ENCODE peak calls at places on chromosomes 11 and 22, in nine cellular contexts. One of them, this sample, is unnamed.

GRCh38 chr11:69423181-69423580 is 58.3 kb upstream of the LINC01488 start:
- DNase-seq in CD8-positive, alpha-beta T cell: no peak
- DNase-seq in PC-9: no peak
- DNase-seq in cardiac fibroblast: no peak
- DNase-seq in IMR-90: no peak
- DNase-seq in pancreas: no peak
- DNase-seq in A549: no peak
- DNase-seq in mucosa of descending colon: no peak
- DNase-seq in neural progenitor cell: no peak
- DNase-seq in this sample: no peak

GRCh38 chr11:134679592-134679991 is 267.6 kb upstream of the B3GAT1 start:
- DNase-seq in cardiac fibroblast: no peak
- DNase-seq in CD8-positive, alpha-beta T cell: no peak
- DNase-seq in PC-9: no peak
- DNase-seq in pancreas: no peak
- DNase-seq in neural progenitor cell: no peak
- DNase-seq in mucosa of descending colon: no peak
- DNase-seq in A549: no peak
- DNase-seq in IMR-90: no peak
- DNase-seq in this sample: no peak

GRCh38 chr11:112693781-112694180 is 267.4 kb upstream of the NCAM1 start:
- DNase-seq in CD8-positive, alpha-beta T cell: no peak
- DNase-seq in IMR-90: no peak
- DNase-seq in A549: no peak
- DNase-seq in cardiac fibroblast: no peak
- DNase-seq in PC-9: no peak
- DNase-seq in mucosa of descending colon: no peak
- DNase-seq in pancreas: no peak
- DNase-seq in neural progenitor cell: no peak
- DNase-seq in this sample: no peak

GRCh38 chr11:1267441-1268100 is 41.9 kb downstream of the TOLLIP start:
- DNase-seq in PC-9: no peak
- DNase-seq in pancreas: peak; percentile 61
- DNase-seq in neural progenitor cell: no peak
- DNase-seq in A549: no peak
- DNase-seq in CD8-positive, alpha-beta T cell: no peak
- DNase-seq in cardiac fibroblast: peak; percentile 11
- DNase-seq in IMR-90: no peak
- DNase-seq in mucosa of descending colon: no peak
- DNase-seq in this sample: no peak

GRCh38 chr11:117424781-117425180 is 97.1 kb downstream of the CEP164 start:
- DNase-seq in mucosa of descending colon: no peak
- DNase-seq in IMR-90: no peak
- DNase-seq in neural progenitor cell: no peak
- DNase-seq in CD8-positive, alpha-beta T cell: no peak
- DNase-seq in A549: no peak
- DNase-seq in cardiac fibroblast: peak; percentile 84
- DNase-seq in PC-9: no peak
- DNase-seq in pancreas: no peak
- DNase-seq in this sample: no peak

GRCh38 chr11:73393011-73393380 is 16.8 kb downstream of the RELT start:
- DNase-seq in neural progenitor cell: no peak
- DNase-seq in PC-9: no peak
- DNase-seq in pancreas: no peak
- DNase-seq in A549: no peak
- DNase-seq in mucosa of descending colon: peak; percentile 17
- DNase-seq in cardiac fibroblast: peak; percentile 40
- DNase-seq in IMR-90: no peak
- DNase-seq in CD8-positive, alpha-beta T cell: no peak
- DNase-seq in this sample: no peak

GRCh38 chr11:108432783-108433182 is 34.5 kb downstream of the C11orf65 start:
- DNase-seq in pancreas: no peak
- DNase-seq in neural progenitor cell: no peak
- DNase-seq in IMR-90: peak; percentile 42
- DNase-seq in A549: no peak
- DNase-seq in mucosa of descending colon: no peak
- DNase-seq in CD8-positive, alpha-beta T cell: no peak
- DNase-seq in cardiac fibroblast: no peak
- DNase-seq in PC-9: no peak
- DNase-seq in this sample: no peak

GRCh38 chr11:42407379-42407778 is 904.4 kb upstream of the API5 start:
- DNase-seq in cardiac fibroblast: peak; percentile 18
- DNase-seq in A549: no peak
- DNase-seq in neural progenitor cell: peak; percentile 99
- DNase-seq in CD8-positive, alpha-beta T cell: no peak
- DNase-seq in mucosa of descending colon: no peak
- DNase-seq in pancreas: no peak
- DNase-seq in IMR-90: no peak
- DNase-seq in PC-9: no peak
- DNase-seq in this sample: no peak

GRCh38 chr22:18118345-18118915 is 7.8 kb downstream of the TUBA8 start:
- DNase-seq in A549: no peak
- DNase-seq in PC-9: no peak
- DNase-seq in neural progenitor cell: no peak
- DNase-seq in pancreas: no peak
- DNase-seq in IMR-90: no peak
- DNase-seq in cardiac fibroblast: no peak
- DNase-seq in mucosa of descending colon: no peak
- DNase-seq in CD8-positive, alpha-beta T cell: no peak
- DNase-seq in this sample: no peak

GRCh38 chr11:16881074-16881709 is 133.0 kb downstream of the PLEKHA7 start:
- DNase-seq in IMR-90: peak; percentile 13
- DNase-seq in cardiac fibroblast: peak; percentile 64
- DNase-seq in A549: no peak
- DNase-seq in PC-9: peak; percentile 53
- DNase-seq in pancreas: peak; percentile 71
- DNase-seq in CD8-positive, alpha-beta T cell: no peak
- DNase-seq in mucosa of descending colon: no peak
- DNase-seq in neural progenitor cell: peak; percentile 62
- DNase-seq in this sample: no peak

DNA sequence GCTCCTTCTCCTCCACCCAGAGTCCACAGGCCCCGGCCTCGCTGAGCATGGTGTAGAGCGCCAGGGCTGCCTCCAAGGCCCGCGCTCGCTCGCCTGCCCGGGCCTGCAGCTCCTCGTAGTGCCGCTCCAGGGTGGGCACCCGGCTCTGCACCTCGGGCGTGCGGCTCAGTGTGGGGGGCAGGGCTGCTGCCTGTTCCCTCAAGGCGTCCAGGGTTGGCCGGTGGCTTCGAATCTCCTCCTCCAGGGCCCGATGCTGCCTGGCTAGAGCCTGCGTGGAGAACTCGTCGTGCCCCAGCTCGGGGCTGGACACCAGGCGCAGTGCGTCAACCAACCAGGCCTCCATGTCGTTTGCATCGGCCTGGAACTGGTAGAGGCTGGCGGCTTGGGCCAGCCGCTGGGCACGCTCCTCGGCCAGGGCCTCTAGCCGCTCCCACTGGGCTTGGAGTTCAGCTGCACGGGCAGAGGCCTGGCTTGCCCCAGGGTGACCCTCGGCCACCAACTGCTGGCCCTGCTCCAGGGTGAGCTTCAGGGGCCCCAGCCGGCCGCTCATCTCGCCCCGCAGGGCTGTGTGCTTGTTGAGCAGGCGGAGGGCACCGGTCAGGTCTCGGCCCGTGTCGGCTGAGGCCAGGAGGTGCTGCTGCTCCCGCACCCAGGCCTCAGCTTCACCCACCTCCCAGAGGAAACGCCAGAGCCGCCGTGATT is 24.2 kb downstream of the SPTBN2 start:
- DNase-seq in neural progenitor cell: no peak
- DNase-seq in PC-9: no peak
- DNase-seq in CD8-positive, alpha-beta T cell: no peak
- DNase-seq in pancreas: peak; percentile 71
- DNase-seq in cardiac fibroblast: no peak
- DNase-seq in A549: no peak
- DNase-seq in IMR-90: no peak
- DNase-seq in mucosa of descending colon: no peak
- DNase-seq in this sample: no peak
- H3K4me3 ChIP-seq in neural progenitor cell: no peak overlapping the region
- H3K4me3 ChIP-seq in PC-9: no peak overlapping the region
- H3K4me3 ChIP-seq in CD8-positive, alpha-beta T cell: no peak overlapping the region
- H3K4me3 ChIP-seq in pancreas: no peak overlapping the region
- H3K4me3 ChIP-seq in cardiac fibroblast: no peak overlapping the region
- H3K4me3 ChIP-seq in A549: no peak overlapping the region
- H3K4me3 ChIP-seq in IMR-90: no peak overlapping the region
- H3K4me3 ChIP-seq in mucosa of descending colon: no peak overlapping the region
- H3K4me3 ChIP-seq in this sample: no peak overlapping the region

GRCh38 chr11:125086633-125087296 is 23.7 kb downstream of the SLC37A2 start:
- DNase-seq in neural progenitor cell: no peak
- DNase-seq in IMR-90: no peak
- DNase-seq in mucosa of descending colon: no peak
- DNase-seq in CD8-positive, alpha-beta T cell: no peak
- DNase-seq in pancreas: no peak
- DNase-seq in A549: no peak
- DNase-seq in PC-9: no peak
- DNase-seq in cardiac fibroblast: no peak
- DNase-seq in this sample: no peak

GRCh38 chr11:125084761-125085231 is 21.7 kb downstream of the SLC37A2 start:
- DNase-seq in A549: no peak
- DNase-seq in cardiac fibroblast: no peak
- DNase-seq in PC-9: no peak
- DNase-seq in CD8-positive, alpha-beta T cell: no peak
- DNase-seq in pancreas: peak; percentile 42
- DNase-seq in mucosa of descending colon: no peak
- DNase-seq in neural progenitor cell: no peak
- DNase-seq in IMR-90: no peak
- DNase-seq in this sample: no peak

GRCh38 chr11:125083312-125084056 is 20.4 kb downstream of the SLC37A2 start:
- DNase-seq in cardiac fibroblast: no peak
- DNase-seq in CD8-positive, alpha-beta T cell: no peak
- DNase-seq in IMR-90: no peak
- DNase-seq in neural progenitor cell: no peak
- DNase-seq in PC-9: no peak
- DNase-seq in pancreas: no peak
- DNase-seq in mucosa of descending colon: no peak
- DNase-seq in A549: no peak
- DNase-seq in this sample: no peak

GRCh38 chr11:125084057-125084416 is 20.9 kb downstream of the SLC37A2 start:
- DNase-seq in A549: no peak
- DNase-seq in neural progenitor cell: no peak
- DNase-seq in PC-9: no peak
- DNase-seq in CD8-positive, alpha-beta T cell: no peak
- DNase-seq in IMR-90: no peak
- DNase-seq in pancreas: peak; percentile 60
- DNase-seq in mucosa of descending colon: no peak
- DNase-seq in cardiac fibroblast: no peak
- DNase-seq in this sample: no peak

GRCh38 chr11:125085301-125086081 is 22.4 kb downstream of the SLC37A2 start:
- DNase-seq in A549: no peak
- DNase-seq in IMR-90: no peak
- DNase-seq in cardiac fibroblast: no peak
- DNase-seq in neural progenitor cell: no peak
- DNase-seq in pancreas: peak; percentile 38
- DNase-seq in PC-9: no peak
- DNase-seq in mucosa of descending colon: no peak
- DNase-seq in CD8-positive, alpha-beta T cell: no peak
- DNase-seq in this sample: no peak
- TF ChIP-seq CTCF in A549: no peak
- TF ChIP-seq CTCF in IMR-90: no peak
- TF ChIP-seq CTCF in cardiac fibroblast: no peak
- TF ChIP-seq CTCF in neural progenitor cell: peak; percentile 19
- TF ChIP-seq CTCF in pancreas: no peak
- TF ChIP-seq CTCF in PC-9: no peak
- TF ChIP-seq CTCF in mucosa of descending colon: no peak
- TF ChIP-seq CTCF in CD8-positive, alpha-beta T cell: no peak
- TF ChIP-seq CTCF in this sample: no peak

GRCh38 chr22:42770448-42770726 is 49.7 kb upstream of the A4GALT start:
- DNase-seq in mucosa of descending colon: no peak
- DNase-seq in cardiac fibroblast: no peak
- DNase-seq in CD8-positive, alpha-beta T cell: no peak
- DNase-seq in PC-9: no peak
- DNase-seq in IMR-90: no peak
- DNase-seq in A549: no peak
- DNase-seq in pancreas: no peak
- DNase-seq in neural progenitor cell: no peak
- DNase-seq in this sample: no peak

GRCh38 chr22:42769238-42769573 is 48.5 kb upstream of the A4GALT start:
- DNase-seq in neural progenitor cell: no peak
- DNase-seq in IMR-90: no peak
- DNase-seq in CD8-positive, alpha-beta T cell: no peak
- DNase-seq in pancreas: no peak
- DNase-seq in cardiac fibroblast: no peak
- DNase-seq in A549: no peak
- DNase-seq in PC-9: no peak
- DNase-seq in mucosa of descending colon: no peak
- DNase-seq in this sample: no peak

GRCh38 chr22:42772647-42773046 is 52.0 kb upstream of the A4GALT start:
- DNase-seq in neural progenitor cell: no peak
- DNase-seq in pancreas: no peak
- DNase-seq in CD8-positive, alpha-beta T cell: no peak
- DNase-seq in mucosa of descending colon: no peak
- DNase-seq in PC-9: no peak
- DNase-seq in IMR-90: no peak
- DNase-seq in A549: no peak
- DNase-seq in cardiac fibroblast: no peak
- DNase-seq in this sample: no peak

GRCh38 chr22:42769574-42770447 is 49.1 kb upstream of the A4GALT start:
- DNase-seq in A549: peak; percentile 51
- DNase-seq in cardiac fibroblast: peak; percentile 87
- DNase-seq in CD8-positive, alpha-beta T cell: no peak
- DNase-seq in pancreas: peak; percentile 81
- DNase-seq in mucosa of descending colon: peak; percentile 45
- DNase-seq in PC-9: peak; percentile 43
- DNase-seq in IMR-90: peak; percentile 95
- DNase-seq in neural progenitor cell: peak; percentile 1
- DNase-seq in this sample: no peak

GRCh38 chr22:42770941-42771647 is 50.4 kb upstream of the A4GALT start:
- DNase-seq in mucosa of descending colon: no peak
- DNase-seq in IMR-90: no peak
- DNase-seq in pancreas: no peak
- DNase-seq in PC-9: no peak
- DNase-seq in cardiac fibroblast: no peak
- DNase-seq in CD8-positive, alpha-beta T cell: no peak
- DNase-seq in neural progenitor cell: peak; percentile 23
- DNase-seq in A549: no peak
- DNase-seq in this sample: no peak
- H3K4me3 ChIP-seq in mucosa of descending colon: no peak overlapping the region
- H3K4me3 ChIP-seq in IMR-90: no peak overlapping the region
- H3K4me3 ChIP-seq in pancreas: no peak overlapping the region
- H3K4me3 ChIP-seq in PC-9: no peak overlapping the region
- H3K4me3 ChIP-seq in cardiac fibroblast: no peak overlapping the region
- H3K4me3 ChIP-seq in CD8-positive, alpha-beta T cell: no peak overlapping the region
- H3K4me3 ChIP-seq in neural progenitor cell: no peak overlapping the region
- H3K4me3 ChIP-seq in A549: no peak overlapping the region
- H3K4me3 ChIP-seq in this sample: no peak overlapping the region

DNA sequence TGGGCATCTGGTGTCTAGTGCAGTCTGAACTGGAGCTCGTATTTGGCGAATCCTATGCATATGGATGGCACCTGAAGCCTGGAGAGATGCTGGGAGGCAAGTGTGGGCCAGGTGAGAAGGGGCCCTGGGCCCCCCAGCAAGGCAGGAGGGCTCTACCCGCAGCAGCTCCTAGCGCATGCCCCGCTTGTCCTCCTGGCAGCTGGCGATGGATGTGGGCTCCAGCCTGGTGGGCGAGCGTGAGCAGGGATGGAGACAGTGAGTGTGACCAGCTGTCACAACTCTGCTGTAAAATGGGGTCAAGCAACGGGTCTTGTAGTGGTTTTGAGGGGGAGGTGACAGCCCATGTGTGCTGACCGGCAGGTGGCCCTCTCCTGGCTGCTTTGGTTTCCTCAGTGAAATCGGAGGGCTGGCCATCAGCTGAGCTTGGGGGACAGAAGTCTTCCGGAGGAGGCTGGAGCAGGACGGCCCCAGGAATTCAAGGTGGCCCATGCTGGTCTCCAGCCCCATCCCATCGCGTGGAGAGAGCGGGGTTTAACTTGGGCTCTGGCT is 12.0 kb downstream of the FRMD8 start:
- DNase-seq in CD8-positive, alpha-beta T cell: no peak
- DNase-seq in pancreas: peak; percentile 34
- DNase-seq in neural progenitor cell: no peak
- DNase-seq in A549: no peak
- DNase-seq in mucosa of descending colon: no peak
- DNase-seq in IMR-90: no peak
- DNase-seq in PC-9: no peak
- DNase-seq in cardiac fibroblast: no peak
- DNase-seq in this sample: no peak
- TF ChIP-seq CTCF in CD8-positive, alpha-beta T cell: no peak
- TF ChIP-seq CTCF in pancreas: no peak
- TF ChIP-seq CTCF in neural progenitor cell: no peak
- TF ChIP-seq CTCF in A549: no peak
- TF ChIP-seq CTCF in mucosa of descending colon: no peak
- TF ChIP-seq CTCF in IMR-90: no peak
- TF ChIP-seq CTCF in PC-9: no peak
- TF ChIP-seq CTCF in cardiac fibroblast: no peak
- TF ChIP-seq CTCF in this sample: no peak

This sample was measured in GM12864.